ENCODE peak calls at places on chromosomes 4 and X, in nine cellular contexts. S is NCI-H345, I is hypothalamus, D is non-pigmented ciliary epithelial cell, G is endothelial cell of umbilical vein, H is WTC11, Y is AG08396, W is astrocyte of the hippocampus, N is T1000. M is an unnamed sample.

GRCh38 chrX:73877687-73878086 is 314.7 kb downstream of the CHIC1 start:
- DNase-seq in W (peak; percentile 31), N (no peak), H (no peak), Y (no peak), I (no peak), S (no peak), G (no peak), D (no peak), M (no peak)

GRCh38 chrX:110407910-110408545 is 49.4 kb downstream of the RTL9 start:
- DNase-seq in D (no peak), H (peak; percentile 41), N (peak; percentile 3), G (peak; percentile 29), I (peak; percentile 28), W (peak; percentile 70), S (peak; percentile 53), Y (peak; percentile 51), M (no peak)

GRCh38 chrX:10769165-10769564 is 148.8 kb upstream of the MID1 start:
- DNase-seq in S (peak; percentile 69), D (no peak), H (no peak), N (no peak), G (peak; percentile 36), I (no peak), W (peak; percentile 48), Y (peak; percentile 15), M (no peak)

GRCh38 chr4:54728342-54728741 is 70.6 kb downstream of the KIT start:
- DNase-seq in S (no peak), Y (no peak), H (no peak), W (no peak), N (no peak), G (no peak), D (no peak), I (no peak), M (no peak)

GRCh38 chrX:134671207-134671750 is 13.0 kb upstream of the PLAC1 start:
- DNase-seq in I (no peak), N (no peak), D (no peak), S (no peak), H (no peak), W (no peak), Y (no peak), G (peak; percentile 83), M (no peak)

GRCh38 chr4:135238940-135239339 is 1037.4 kb upstream of the PABPC4L start:
- DNase-seq in H (no peak), Y (no peak), I (no peak), N (no peak), W (no peak), S (no peak), D (no peak), G (no peak), M (no peak)

GRCh38 chrX:72107320-72107719 is 24.4 kb downstream of the RTL5 start:
- DNase-seq in D (no peak), W (no peak), G (no peak), I (no peak), S (no peak), N (no peak), Y (peak; percentile 36), H (no peak), M (peak; percentile 18)

GRCh38 chr4:26015133-26015651 is 101.2 kb downstream of the SMIM20 start:
- DNase-seq in G (no peak), Y (peak; percentile 89), W (peak; percentile 98), S (no peak), H (no peak), I (no peak), N (peak; percentile 84), D (no peak), M (no peak)

GRCh38 chr4:100796333-100796732 is 278.5 kb upstream of the EMCN start:
- DNase-seq in W (no peak), N (no peak), Y (no peak), H (no peak), S (no peak), I (no peak), G (no peak), D (no peak), M (no peak)

GRCh38 chrX:113399501-113400192 is 559.0 kb upstream of the AMOT start:
- DNase-seq in G (peak; percentile 49), W (peak; percentile 34), H (no peak), N (no peak), I (no peak), D (no peak), Y (peak; percentile 5), S (no peak), M (no peak)

GRCh38 chr4:14695411-14695810 is 306.9 kb upstream of the CPEB2 start:
- DNase-seq in I (no peak), H (no peak), G (no peak), N (no peak), D (no peak), S (no peak), W (no peak), Y (no peak), M (no peak)

GRCh38 chr4:167233523-167234387 is 539 bp downstream of the SPOCK3 start:
- DNase-seq in Y (no peak), I (peak; percentile 65), S (no peak), N (no peak), H (peak; percentile 28), D (no peak), G (peak; percentile 23), W (peak; percentile 39), M (no peak)

GRCh38 chr4:112075129-112075753 is 70.0 kb upstream of the FAM241A start:
- DNase-seq in I (no peak), Y (peak; percentile 60), W (peak; percentile 53), G (peak; percentile 78), S (peak; percentile 26), N (peak; percentile 51), D (peak; percentile 35), H (peak; percentile 19), M (no peak)

GRCh38 chr4:41822326-41822725 is 73.8 kb upstream of the PHOX2B start:
- DNase-seq in H (no peak), N (no peak), S (no peak), I (no peak), W (no peak), Y (no peak), G (no peak), D (no peak), M (no peak)

GRCh38 chrX:154074199-154074598 is 23.3 kb downstream of the MECP2 start:
- DNase-seq in Y (peak; percentile 63), H (no peak), N (no peak), W (peak; percentile 69), S (no peak), G (peak; percentile 23), I (no peak), D (no peak), M (no peak)

GRCh38 chrX:154396948-154397887 is 959 bp upstream of the RPL10 start:
- DNase-seq in I (peak; percentile 38), H (peak; percentile 44), N (peak; percentile 18), S (peak; percentile 41), Y (peak; percentile 68), G (peak; percentile 61), W (peak; percentile 69), D (no peak), M (no peak)

GRCh38 chr4:127249066-127249766 is 383.5 kb upstream of the INTU start:
- DNase-seq in H (no peak), I (no peak), W (peak; percentile 10), G (no peak), N (no peak), Y (no peak), D (peak; percentile 46), S (no peak), M (no peak)

GRCh38 chrX:115259238-115259875 is 25.5 kb upstream of the LRCH2 start:
- DNase-seq in G (no peak), D (no peak), H (no peak), N (no peak), S (no peak), W (peak; percentile 9), Y (no peak), I (no peak), M (no peak)

GRCh38 chr4:744212-744841 is 38.7 kb downstream of the PCGF3 start:
- DNase-seq in G (no peak), D (no peak), N (no peak), H (no peak), Y (no peak), S (no peak), W (no peak), I (no peak), M (no peak)

GRCh38 chr4:81405900-81406401 is 65.8 kb downstream of the RASGEF1B start:
- DNase-seq in G (peak; percentile 72), S (peak; percentile 64), D (peak; percentile 47), W (peak; percentile 85), I (peak; percentile 53), Y (peak; percentile 73), N (no peak), H (no peak), M (no peak)

GRCh38 chr4:158808399-158808798 is 39.6 kb downstream of the FNIP2 start:
- DNase-seq in H (no peak), S (no peak), N (no peak), I (no peak), Y (no peak), D (no peak), G (no peak), W (no peak), M (no peak)

GRCh38 chr4:80074651-80075050 is 1.6 kb upstream of the ANTXR2 start:
- DNase-seq in I (no peak), W (no peak), H (no peak), Y (no peak), S (no peak), G (no peak), N (no peak), D (no peak), M (no peak)

M was measured in epithelial cell of prostate.